ENCODE peak calls at places on chromosomes 6 and 20, in eight cellular contexts. W is A673; H is activated T-helper 1 cell treated with anti-CD3 and anti-CD28 coated beads, Interleukin-2, amount 50 U/mL, for 16 hours; P is astrocyte; L is hepatic stellate cell; D is effector CD4-positive, alpha-beta T cell; V is foreskin fibroblast; J is glomerular endothelial cell. Q is an unnamed sample.

GRCh38 chr6:144768676-144769599 is 483.8 kb downstream of the UTRN start:
- DNase-seq in W (no peak), H (no peak), P (no peak), L (no peak), D (no peak), V (peak), J (no peak), Q (no peak)

GRCh38 chr20:63534831-63535651 is 2.1 kb downstream of the PTK6 start:
- DNase-seq in W (peak), H (no peak), P (no peak), L (no peak), D (no peak), V (peak), J (no peak), Q (no peak)

GRCh38 chr6:80489911-80490635 is 383.6 kb downstream of the BCKDHB start:
- DNase-seq in W (no peak), H (no peak), P (peak), L (no peak), D (no peak), V (no peak), J (no peak), Q (no peak)

GRCh38 chr6:33143113-33143760 is 49.0 kb downstream of the COL11A2 start:
- DNase-seq in W (no peak), H (no peak), P (no peak), L (no peak), D (no peak), V (no peak), J (no peak), Q (no peak)

GRCh38 chr6:31358302-31358701 is 1.3 kb upstream of the HLA-B start:
- DNase-seq in W (no peak), H (no peak), P (no peak), L (no peak), D (no peak), V (no peak), J (no peak), Q (no peak)

GRCh38 chr20:36157610-36158009 is 3.1 kb downstream of the EPB41L1 start:
- DNase-seq in W (no peak), H (no peak), P (no peak), L (no peak), D (no peak), V (no peak), J (no peak), Q (no peak)

GRCh38 chr6:44115866-44116265 is 11.4 kb downstream of the MRPL14 start:
- DNase-seq in W (no peak), H (no peak), P (peak), L (no peak), D (no peak), V (no peak), J (no peak), Q (no peak)

GRCh38 chr20:34570859-34571306 is 12.4 kb downstream of the MAP1LC3A start:
- DNase-seq in W (peak), H (no peak), P (peak), L (peak), D (no peak), V (peak), J (peak), Q (no peak)

GRCh38 chr20:48773837-48774418 is 53.9 kb downstream of the PREX1 start:
- DNase-seq in W (no peak), H (no peak), P (no peak), L (no peak), D (no peak), V (peak), J (no peak), Q (no peak)

GRCh38 chr20:4170621-4171537 is 155.5 kb upstream of the RNF24 start:
- DNase-seq in W (no peak), H (no peak), P (no peak), L (no peak), D (no peak), V (peak), J (no peak), Q (no peak)

GRCh38 chr6:106972500-106972899 is 2.0 kb downstream of the CD24 start:
- DNase-seq in W (no peak), H (no peak), P (peak), L (no peak), D (no peak), V (no peak), J (no peak), Q (no peak)

GRCh38 chr20:19806806-19807691 is 49.0 kb downstream of the RIN2 start:
- DNase-seq in W (peak), H (no peak), P (peak), L (no peak), D (no peak), V (peak), J (no peak), Q (no peak)

GRCh38 chr6:88982720-88983119 is 19.3 kb upstream of the RNGTT start:
- DNase-seq in W (peak), H (no peak), P (peak), L (peak), D (no peak), V (peak), J (peak), Q (peak)

GRCh38 chr6:119727504-119728219 is 378.1 kb upstream of the MAN1A1 start:
- DNase-seq in W (no peak), H (no peak), P (no peak), L (no peak), D (no peak), V (no peak), J (no peak), Q (no peak)

GRCh38 chr6:45843848-45844521 is 171.7 kb downstream of the CLIC5 start:
- DNase-seq in W (no peak), H (no peak), P (peak), L (no peak), D (no peak), V (no peak), J (no peak), Q (no peak)

GRCh38 chr6:137162692-137163303 is 10.6 kb downstream of the IL22RA2 start:
- DNase-seq in W (no peak), H (no peak), P (no peak), L (no peak), D (no peak), V (no peak), J (no peak), Q (no peak)

Q was measured in Panc1.